ENCODE peak calls at places on chromosomes 13 and 19, in eight cellular contexts. R is fibroblast of lung, Q is prostate gland, P is AG04449, Z is lower lobe of right lung, T is uterus, E is right lobe of liver, G is IMR-90. M is an unnamed sample.

GRCh38 chr19:34664168-34664567 is 12.8 kb downstream of the SCGB2B2 start:
- DNase-seq in R (no peak), Q (no peak), P (no peak), Z (no peak), T (no peak), E (peak; percentile 76), G (no peak), M (no peak)

GRCh38 chr19:4811328-4812131 is 20.0 kb downstream of the TICAM1 start:
- DNase-seq in R (peak; percentile 53), Q (peak; percentile 60), P (no peak), Z (peak; percentile 89), T (peak; percentile 78), E (peak; percentile 83), G (peak; percentile 45), M (peak; percentile 38)

GRCh38 chr13:51523082-51523518 is 61.2 kb upstream of the WDFY2 start:
- DNase-seq in R (peak; percentile 63), Q (peak; percentile 25), P (no peak), Z (no peak), T (peak; percentile 65), E (peak; percentile 75), G (peak; percentile 69), M (peak; percentile 72)

GRCh38 chr13:94609196-94609595 is 7.5 kb downstream of the GPR180 start:
- DNase-seq in R (no peak), Q (no peak), P (no peak), Z (no peak), T (no peak), E (no peak), G (no peak), M (no peak)

GRCh38 chr19:872266-872951 is 12.9 kb downstream of the CFD start:
- DNase-seq in R (peak; percentile 75), Q (no peak), P (no peak), Z (peak; percentile 88), T (peak; percentile 52), E (no peak), G (peak; percentile 38), M (peak; percentile 88)

GRCh38 chr19:7806876-7807275 is 23.1 kb upstream of the EVI5L start:
- DNase-seq in R (no peak), Q (no peak), P (no peak), Z (no peak), T (no peak), E (no peak), G (no peak), M (no peak)

GRCh38 chr13:43544011-43544410 is 242.8 kb downstream of the ENOX1 start:
- DNase-seq in R (peak; percentile 44), Q (no peak), P (no peak), Z (no peak), T (peak; percentile 45), E (no peak), G (peak; percentile 58), M (peak; percentile 15)

GRCh38 chr13:35920816-35921215 is 210.4 kb downstream of the DCLK1 start:
- DNase-seq in R (no peak), Q (no peak), P (no peak), Z (no peak), T (no peak), E (no peak), G (no peak), M (no peak)

GRCh38 chr19:14409157-14410053 is 9.7 kb downstream of the DDX39A start:
- DNase-seq in R (no peak), Q (no peak), P (no peak), Z (no peak), T (no peak), E (no peak), G (no peak), M (no peak)

GRCh38 chr19:16325671-16326400 is 1.2 kb downstream of the KLF2 start:
- DNase-seq in R (no peak), Q (no peak), P (no peak), Z (peak; percentile 74), T (peak; percentile 60), E (peak; percentile 56), G (no peak), M (no peak)

GRCh38 chr13:30978981-30979956 is 46.8 kb downstream of the TEX26 start:
- DNase-seq in R (no peak), Q (no peak), P (no peak), Z (peak; percentile 66), T (no peak), E (no peak), G (no peak), M (no peak)
- TF ChIP-seq CTCF in R (peak; percentile 40), Q (no peak), P (peak; percentile 53), Z (peak; percentile 59), T (no peak), E (peak; percentile 56), G (peak; percentile 21), M (peak; percentile 35)

DNA sequence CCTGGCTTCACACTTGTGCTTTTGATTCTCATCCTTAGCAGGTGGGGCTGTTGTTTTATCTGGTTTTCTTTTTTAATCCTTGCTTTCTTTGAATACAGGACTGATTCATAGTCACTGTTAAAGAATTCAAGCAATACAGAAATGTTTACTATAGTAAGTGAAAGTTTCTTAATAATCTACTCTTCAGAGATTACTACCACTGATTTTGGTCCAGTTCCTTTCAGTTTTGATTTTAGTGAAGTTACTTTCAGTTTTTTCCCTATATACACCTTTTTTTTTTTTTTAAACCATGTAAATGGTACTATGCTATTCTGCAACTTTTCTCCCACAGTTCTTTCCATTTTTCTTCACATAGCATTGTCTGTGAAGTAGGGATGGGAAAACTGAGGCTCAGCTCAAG is 53.6 kb downstream of the GATAD2A start:
- DNase-seq in R (peak; percentile 71), Q (no peak), P (no peak), Z (no peak), T (no peak), E (no peak), G (peak; percentile 73), M (no peak)
- H3K4me3 ChIP-seq in R (no peak overlapping the region), Q (no peak overlapping the region), P (no peak overlapping the region), Z (no peak overlapping the region), T (no peak overlapping the region), E (no peak overlapping the region), G (no peak overlapping the region), M (no peak overlapping the region)

GRCh38 chr19:2578911-2579677 is 103.2 kb downstream of the GADD45B start:
- DNase-seq in R (peak; percentile 93), Q (peak; percentile 91), P (peak; percentile 65), Z (peak; percentile 91), T (peak; percentile 88), E (peak; percentile 98), G (peak; percentile 89), M (peak; percentile 83)
- TF ChIP-seq CTCF in R (peak; percentile 82), Q (peak; percentile 86), P (peak; percentile 98), Z (peak; percentile 92), T (peak; percentile 88), E (peak; percentile 92), G (peak; percentile 92), M (peak; percentile 92)

GRCh38 chr13:100442095-100442832 is 146.3 kb downstream of the GGACT start:
- DNase-seq in R (no peak), Q (no peak), P (no peak), Z (no peak), T (no peak), E (no peak), G (no peak), M (no peak)

GRCh38 chr13:100440756-100441421 is 147.7 kb downstream of the GGACT start:
- DNase-seq in R (peak; percentile 58), Q (no peak), P (peak; percentile 12), Z (no peak), T (no peak), E (no peak), G (peak; percentile 75), M (peak; percentile 70)

GRCh38 chr13:100438059-100438788 is 150.4 kb downstream of the GGACT start:
- DNase-seq in R (no peak), Q (no peak), P (no peak), Z (no peak), T (no peak), E (no peak), G (no peak), M (no peak)

GRCh38 chr13:100436099-100436498 is 152.5 kb downstream of the GGACT start:
- DNase-seq in R (no peak), Q (no peak), P (no peak), Z (no peak), T (no peak), E (peak; percentile 77), G (no peak), M (no peak)

DNA sequence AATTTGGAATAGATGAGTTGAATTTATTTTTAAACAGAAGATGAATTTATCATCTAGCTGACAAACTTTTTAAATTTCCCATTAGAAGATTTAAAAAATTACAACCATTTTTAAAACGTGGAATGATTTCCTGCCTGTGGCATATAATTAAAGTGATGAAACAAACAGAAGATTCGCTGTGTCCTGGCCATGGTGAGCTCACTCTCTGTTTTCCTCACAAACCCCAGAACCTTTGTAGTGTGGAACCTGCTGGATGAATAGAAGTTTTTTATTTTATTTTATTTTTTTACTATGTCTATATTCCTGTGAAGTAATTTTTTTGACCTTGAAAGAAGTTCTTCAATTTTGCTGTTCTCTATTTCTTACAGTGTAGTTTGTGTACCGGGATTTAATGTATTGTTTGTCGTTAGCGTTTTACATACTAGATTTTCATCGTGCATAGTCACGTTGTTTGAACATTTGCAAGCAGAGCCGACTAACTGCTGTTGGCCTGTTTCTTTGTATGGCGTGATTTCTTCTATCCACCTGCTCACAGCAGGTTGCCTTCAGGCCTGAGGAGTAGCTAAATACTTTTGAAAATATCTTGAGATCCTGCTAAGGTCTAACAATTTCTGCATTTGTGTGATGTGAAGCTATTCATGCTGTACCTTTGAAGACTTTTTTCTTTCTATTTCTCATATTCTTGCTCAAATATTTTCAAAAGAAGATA is 149.2 kb downstream of the GGACT start:
- DNase-seq in R (no peak), Q (no peak), P (no peak), Z (no peak), T (no peak), E (no peak), G (no peak), M (no peak)
- H3K4me3 ChIP-seq in R (no peak overlapping the region), Q (no peak overlapping the region), P (no peak overlapping the region), Z (no peak overlapping the region), T (no peak overlapping the region), E (no peak overlapping the region), G (no peak overlapping the region), M (no peak overlapping the region)